ENCODE peak calls at places on chromosome 20, in ten cellular contexts. Y is GM23338, R is stomach, Z is K562, F is transverse colon, I is sigmoid colon, M is spleen, O is endothelial cell of umbilical vein, A is HCT116, U is upper lobe of left lung. N is an unnamed sample.

GRCh38 chr20:50338479-50339195 is 148.0 kb downstream of the CEBPB start:
- DNase-seq in M (peak; percentile 78), R (no peak), F (no peak), U (peak; percentile 39), O (no peak), I (peak; percentile 61), Y (peak; percentile 73), A (no peak), Z (peak; percentile 52), N (no peak)

GRCh38 chr20:33490023-33490933 is at the start of gene CBFA2T2:
- DNase-seq in O (peak; percentile 74), A (peak; percentile 28), Z (no peak), U (peak; percentile 50), I (peak; percentile 84), R (no peak), F (peak; percentile 65), M (no peak), Y (no peak), N (peak; percentile 38)

GRCh38 chr20:35342154-35342769 is 50.0 kb upstream of the FAM83C start:
- DNase-seq in O (peak; percentile 30), Z (no peak), I (no peak), R (no peak), U (no peak), A (no peak), M (no peak), Y (peak; percentile 58), F (no peak), N (no peak)

GRCh38 chr20:1440024-1440423 is 26.6 kb downstream of the NSFL1C start:
- DNase-seq in I (no peak), Z (peak; percentile 51), O (peak; percentile 27), R (no peak), Y (peak; percentile 85), F (no peak), A (peak; percentile 26), M (no peak), U (no peak), N (peak; percentile 30)

GRCh38 chr20:16115891-16116577 is 457.2 kb downstream of the KIF16B start:
- DNase-seq in R (no peak), Z (no peak), Y (peak; percentile 2), M (no peak), I (no peak), F (no peak), U (no peak), A (no peak), O (no peak), N (no peak)

GRCh38 chr20:57071283-57071701 is 195.1 kb downstream of the BMP7 start:
- DNase-seq in M (no peak), Y (peak; percentile 69), I (peak; percentile 38), F (no peak), Z (no peak), U (no peak), A (no peak), O (no peak), R (no peak), N (no peak)

GRCh38 chr20:22004946-22005345 is 299.5 kb downstream of the PAX1 start:
- DNase-seq in I (no peak), R (no peak), O (no peak), A (no peak), M (no peak), Z (no peak), F (no peak), Y (no peak), U (no peak), N (peak; percentile 1)

GRCh38 chr20:11176431-11176830 is 502.6 kb upstream of the JAG1 start:
- DNase-seq in O (no peak), U (no peak), A (no peak), M (no peak), F (no peak), Z (no peak), Y (no peak), R (no peak), I (no peak), N (no peak)

GRCh38 chr20:38941726-38942389 is 15.6 kb downstream of the FAM83D start:
- DNase-seq in M (no peak), U (no peak), I (peak; percentile 12), R (no peak), O (no peak), Y (no peak), Z (no peak), A (no peak), F (no peak), N (no peak)

GRCh38 chr20:46835418-46835817 is 59.2 kb upstream of the EYA2 start:
- DNase-seq in M (no peak), Z (no peak), A (no peak), I (no peak), R (no peak), F (no peak), Y (no peak), U (no peak), O (no peak), N (no peak)

GRCh38 chr20:1945134-1945618 is 48.7 kb downstream of the PDYN start:
- DNase-seq in Z (no peak), O (no peak), R (peak; percentile 35), I (peak; percentile 86), Y (no peak), F (peak; percentile 36), M (peak; percentile 86), U (peak; percentile 84), A (no peak), N (peak; percentile 95)

GRCh38 chr20:37558306-37558705 is 30.6 kb upstream of the BLCAP start:
- DNase-seq in Z (no peak), Y (no peak), R (no peak), A (no peak), U (no peak), M (no peak), O (no peak), I (no peak), F (no peak), N (no peak)

GRCh38 chr20:35773154-35773751 is 1.4 kb downstream of the PHF20 start:
- DNase-seq in Z (peak; percentile 22), A (no peak), Y (peak; percentile 23), U (peak; percentile 67), R (peak; percentile 54), M (peak; percentile 76), O (peak; percentile 69), F (peak; percentile 55), I (peak; percentile 66), N (peak; percentile 26)

GRCh38 chr20:40763646-40764295 is 74.7 kb upstream of the MAFB start:
- DNase-seq in F (no peak), A (no peak), O (peak; percentile 38), R (no peak), Z (no peak), U (no peak), I (no peak), M (no peak), Y (no peak), N (no peak)

GRCh38 chr20:17806739-17807441 is 107.1 kb downstream of the BANF2 start:
- DNase-seq in O (peak; percentile 48), M (no peak), U (no peak), F (peak; percentile 44), I (peak; percentile 91), Y (peak; percentile 71), Z (peak; percentile 21), A (no peak), R (peak; percentile 49), N (no peak)
- TF ChIP-seq POLR2AphosphoS5 in O (no peak), M (peak; percentile 69), U (no peak), F (no peak), I (peak; percentile 65), Y (no peak), Z (no peak), A (no peak), R (peak; percentile 3), N (no peak)

GRCh38 chr20:9100721-9101120 is 31.8 kb downstream of the PLCB4 start:
- DNase-seq in F (no peak), M (no peak), A (no peak), Y (no peak), Z (no peak), U (no peak), R (no peak), O (no peak), I (no peak), N (no peak)

GRCh38 chr20:9103955-9104354 is 35.1 kb downstream of the PLCB4 start:
- DNase-seq in Z (no peak), I (no peak), U (no peak), O (no peak), F (no peak), M (no peak), Y (no peak), A (no peak), R (no peak), N (no peak)

GRCh38 chr20:9099372-9099771 is 30.5 kb downstream of the PLCB4 start:
- DNase-seq in Y (no peak), I (no peak), U (no peak), A (no peak), M (no peak), O (no peak), Z (no peak), R (no peak), F (no peak), N (no peak)

GRCh38 chr20:9102456-9102855 is 33.6 kb downstream of the PLCB4 start:
- DNase-seq in M (no peak), R (no peak), U (no peak), I (no peak), F (no peak), Y (no peak), O (no peak), A (no peak), Z (no peak), N (no peak)
- H3K4me3 ChIP-seq in M (no peak overlapping the region), R (no peak overlapping the region), U (no peak overlapping the region), I (no peak overlapping the region), F (no peak overlapping the region), Y (no peak overlapping the region), O (no peak overlapping the region), A (no peak overlapping the region), Z (no peak overlapping the region), N (no peak overlapping the region)

DNA sequence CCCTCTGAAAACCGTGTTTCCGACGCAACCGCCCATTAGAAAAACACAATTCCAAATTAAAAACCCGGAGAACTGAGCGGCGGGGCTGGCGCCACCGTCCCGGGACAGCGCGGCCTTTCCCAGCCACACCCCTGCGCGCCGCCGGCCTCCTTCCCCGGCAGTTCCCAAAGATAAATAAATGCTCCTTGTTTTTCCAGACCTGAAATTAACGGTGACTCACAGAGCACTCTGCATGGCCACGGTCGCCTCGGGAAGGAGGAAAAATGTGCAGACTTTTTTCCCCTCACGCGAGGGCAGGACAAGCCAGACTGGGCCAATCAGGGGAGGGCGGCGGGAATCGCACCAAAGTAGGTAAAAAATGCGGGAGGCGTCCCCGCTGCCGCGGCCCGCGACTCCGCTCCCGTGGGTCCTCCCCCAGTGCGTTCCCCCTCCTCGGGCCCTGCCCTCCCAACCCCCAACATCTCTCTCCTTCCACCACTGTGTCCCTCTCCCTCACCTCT is 853 bp upstream of the DSTN start:
- DNase-seq in M (peak; percentile 83), F (peak; percentile 90), R (peak; percentile 87), U (peak; percentile 90), I (peak; percentile 98), A (peak; percentile 91), Y (peak; percentile 63), O (peak; percentile 99), Z (peak; percentile 57), N (no peak)
- TF ChIP-seq POLR2AphosphoS5 in M (peak; percentile 45), F (peak; percentile 90), R (peak; percentile 96), U (peak; percentile 92), I (peak; percentile 92), A (peak; percentile 77), Y (no peak), O (peak; percentile 84), Z (no peak), N (no peak)

DNA sequence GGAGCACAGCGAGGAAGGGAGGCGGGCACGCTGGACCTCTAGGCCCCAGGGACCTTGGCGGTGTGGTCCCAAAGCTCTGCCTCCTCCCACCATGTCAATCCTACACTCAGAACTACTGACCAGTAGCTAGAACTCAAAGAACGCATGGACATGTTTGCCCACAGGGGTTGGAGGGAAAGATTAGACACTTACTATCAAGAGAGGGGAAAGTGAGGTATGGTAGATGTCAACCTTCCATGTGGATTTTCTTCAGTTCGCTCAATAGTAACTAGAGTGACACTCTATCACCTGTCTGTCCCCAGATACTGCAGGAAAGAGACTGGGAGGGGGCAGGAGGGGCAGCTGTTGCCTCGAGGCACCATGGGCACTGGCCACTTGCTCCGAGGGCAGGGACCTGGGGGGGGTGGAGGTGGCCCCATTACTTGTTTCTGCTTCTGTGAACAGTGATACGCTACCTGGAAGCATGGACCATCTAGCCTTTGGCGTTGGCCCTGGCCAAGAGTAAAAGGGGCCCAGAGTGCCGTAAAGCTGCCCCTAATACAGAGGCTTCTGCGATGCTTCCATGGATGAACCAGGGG is 912 bp upstream of the DIDO1 start:
- DNase-seq in M (peak; percentile 81), R (no peak), Z (no peak), O (no peak), I (no peak), F (no peak), U (peak; percentile 17), A (no peak), Y (no peak), N (no peak)
- H3K4me3 ChIP-seq in M (peak overlapping the region; percentile 90), R (peak overlapping the region; percentile 95), Z (peak overlapping the region; percentile 70), O (no peak overlapping the region), I (peak overlapping the region; percentile 98), F (peak overlapping the region; percentile 85), U (no peak overlapping the region), A (peak overlapping the region; percentile 71), Y (peak overlapping the region; percentile 95), N (peak overlapping the region; percentile 80)

N was measured in HL-60.